ENCODE peak calls at places on chromosomes 12 and 14, in four cellular contexts. B is stomach, E is ovary, U is Peyer's patch. S is an unnamed sample.

GRCh38 chr14:95935228-95935822 is 58.7 kb downstream of the TUNAR start:
- DNase-seq in B (no peak), U (no peak), E (no peak), S (no peak)

GRCh38 chr12:29889737-29890136 is 106.0 kb upstream of the TMTC1 start:
- DNase-seq in B (peak), E (peak), U (no peak), S (no peak)

GRCh38 chr12:131941116-131941986 is 8.4 kb upstream of the EP400 start:
- DNase-seq in B (peak), E (peak), U (no peak), S (peak)

GRCh38 chr12:105444050-105444808 is 113.7 kb downstream of the C12orf75 start:
- DNase-seq in U (no peak), B (no peak), E (no peak), S (no peak)

GRCh38 chr14:23577710-23578392 is 739 bp downstream of the JPH4 start:
- DNase-seq in B (peak), E (peak), U (no peak), S (no peak)

GRCh38 chr14:63174760-63175191 is 29.5 kb upstream of the RHOJ start:
- DNase-seq in U (no peak), B (no peak), E (no peak), S (no peak)

GRCh38 chr12:57110189-57111045 is 745 bp downstream of the STAT6 start:
- DNase-seq in E (peak), B (peak), U (peak), S (peak)

GRCh38 chr12:11431486-11431885 is 36.1 kb upstream of the PRB2 start:
- DNase-seq in U (no peak), E (no peak), B (no peak), S (no peak)

GRCh38 chr12:28248555-28249127 is 58.4 kb downstream of the CCDC91 start:
- DNase-seq in B (no peak), E (no peak), U (no peak), S (no peak)

GRCh38 chr14:58944226-58944769 is 244.2 kb upstream of the DAAM1 start:
- DNase-seq in B (no peak), U (no peak), E (no peak), S (no peak)

GRCh38 chr14:25658988-25659387 is 609.0 kb upstream of the STXBP6 start:
- DNase-seq in B (no peak), E (no peak), U (no peak), S (no peak)

GRCh38 chr12:79194595-79194994 is 330.0 kb downstream of the SYT1 start:
- DNase-seq in U (no peak), B (no peak), E (no peak), S (no peak)

GRCh38 chr14:105694961-105695360 is 168.6 kb downstream of the TMEM121 start:
- DNase-seq in U (no peak), B (no peak), E (no peak), S (no peak)

GRCh38 chr14:21913759-21914158 is 240.1 kb upstream of the OR4E1 start:
- DNase-seq in U (peak), B (peak), E (no peak), S (peak)

GRCh38 chr12:130716918-130717306 is 813 bp upstream of the RIMBP2 start:
- DNase-seq in U (no peak), E (no peak), B (peak), S (no peak)

GRCh38 chr12:131832393-131833231 is 4.4 kb downstream of the MMP17 start:
- DNase-seq in E (peak), B (no peak), U (no peak), S (no peak)

GRCh38 chr14:102498005-102498677 is 11.4 kb downstream of the ANKRD9 start:
- DNase-seq in B (no peak), E (no peak), U (no peak), S (no peak)

GRCh38 chr14:44700184-44700583 is 193.1 kb upstream of the FSCB start:
- DNase-seq in U (no peak), B (no peak), E (no peak), S (no peak)

GRCh38 chr12:25942709-25943108 is 15.8 kb upstream of the RASSF8 start:
- DNase-seq in B (no peak), U (no peak), E (no peak), S (no peak)

GRCh38 chr12:32027684-32028355 is 68.6 kb downstream of the RESF1 start:
- DNase-seq in B (no peak), E (no peak), U (peak), S (no peak)

GRCh38 chr12:22738945-22739344 is 114.0 kb downstream of the ETNK1 start:
- DNase-seq in E (no peak), B (no peak), U (no peak), S (no peak)

GRCh38 chr14:89957791-89958190 is 2.1 kb downstream of the TDP1 start:
- DNase-seq in B (no peak), U (no peak), E (peak), S (no peak)

GRCh38 chr12:16763901-16764300 is 157.9 kb upstream of the LMO3 start:
- DNase-seq in E (no peak), B (no peak), U (no peak), S (no peak)

GRCh38 chr14:48936352-48936751 is 649.8 kb downstream of the RPS29 start:
- DNase-seq in E (no peak), B (no peak), U (no peak), S (no peak)

GRCh38 chr12:45773734-45774133 is 44.2 kb downstream of the ARID2 start:
- DNase-seq in B (no peak), U (no peak), E (no peak), S (no peak)

GRCh38 chr14:97218336-97218712 is 421.1 kb downstream of the VRK1 start:
- DNase-seq in E (no peak), B (no peak), U (no peak), S (no peak)

GRCh38 chr14:72256055-72256454 is 323.8 kb downstream of the RGS6 start:
- DNase-seq in B (no peak), U (no peak), E (no peak), S (no peak)

GRCh38 chr14:104687601-104688504 is 1.6 kb upstream of the INF2 start:
- DNase-seq in U (peak), B (peak), E (peak), S (peak)
- TF ChIP-seq POLR2A in U (peak), B (no peak), E (no peak), S (no peak)

GRCh38 chr12:104305349-104305748 is 1.8 kb downstream of the EID3 start:
- DNase-seq in E (no peak), B (no peak), U (no peak), S (no peak)
- H3K4me3 ChIP-seq in E (no peak), B (no peak), U (no peak), S (no peak)

GRCh38 chr14:74980746-74981661 is 21.7 kb upstream of the EIF2B2 start:
- DNase-seq in E (no peak), B (no peak), U (no peak), S (peak)
- TF ChIP-seq CTCF in E (no peak), B (no peak), U (no peak), S (no peak)

DNA sequence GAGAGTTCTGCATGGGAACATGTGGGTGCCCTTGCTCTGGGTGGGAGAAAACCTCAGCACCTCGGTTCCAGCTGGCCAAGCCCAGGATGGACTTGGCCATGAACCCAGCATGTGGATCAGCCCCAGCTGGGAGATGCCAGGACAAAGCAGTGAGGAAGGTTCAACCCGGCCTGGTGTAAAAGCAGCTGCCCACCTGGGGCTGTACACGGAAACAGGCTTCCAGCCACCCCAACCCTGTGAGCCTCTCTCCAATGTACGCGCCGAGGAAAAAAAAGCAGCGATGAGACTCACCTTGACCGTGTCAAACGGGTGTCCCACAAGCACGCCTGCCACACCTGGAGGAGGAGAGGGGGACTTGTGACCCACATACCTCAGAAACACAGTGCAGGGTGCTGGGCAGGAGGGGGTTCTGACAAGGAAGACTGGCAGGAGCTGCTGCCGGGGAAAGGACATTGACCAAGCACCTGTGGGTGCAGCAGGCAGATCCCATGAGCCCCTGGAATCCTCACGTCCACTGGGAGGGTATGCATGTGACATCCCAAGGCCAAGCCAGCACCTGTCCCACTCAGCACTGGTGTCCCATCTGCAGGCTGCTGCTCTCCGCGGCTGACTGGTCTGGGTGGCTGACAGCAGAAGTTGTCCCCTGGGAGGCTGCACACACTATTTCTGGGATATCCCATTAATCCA is 7.5 kb downstream of the SLC25A29 start:
- DNase-seq in U (no peak), E (peak), B (no peak), S (peak)
- TF ChIP-seq POLR2A in U (no peak), E (no peak), B (no peak), S (no peak)

GRCh38 chr14:66043921-66044320 is 442.2 kb upstream of the CCDC196 start:
- DNase-seq in U (no peak), B (no peak), E (no peak), S (no peak)

GRCh38 chr14:66036598-66036997 is 449.6 kb upstream of the CCDC196 start:
- DNase-seq in E (no peak), B (no peak), U (no peak), S (no peak)

GRCh38 chr14:66039495-66039894 is 446.7 kb upstream of the CCDC196 start:
- DNase-seq in B (no peak), E (no peak), U (no peak), S (no peak)

GRCh38 chr14:66037361-66037760 is 448.8 kb upstream of the CCDC196 start:
- DNase-seq in E (no peak), B (no peak), U (no peak), S (no peak)

GRCh38 chr14:66038214-66038977 is 447.8 kb upstream of the CCDC196 start:
- DNase-seq in B (no peak), U (no peak), E (no peak), S (peak)
- H3K4me3 ChIP-seq in B (no peak), U (no peak), E (no peak), S (no peak)

GRCh38 chr12:124820199-124820598 is 43.5 kb downstream of the SCARB1 start:
- DNase-seq in B (no peak), U (no peak), E (no peak), S (no peak)
- TF ChIP-seq CTCF in B (no peak), U (no peak), E (no peak), S (no peak)

GRCh38 chr14:64950889-64951288 is 8.3 kb upstream of the GPX2 start:
- DNase-seq in U (no peak), B (no peak), E (no peak), S (no peak)
- TF ChIP-seq POLR2A in U (no peak), B (no peak), E (no peak), S (no peak)

DNA sequence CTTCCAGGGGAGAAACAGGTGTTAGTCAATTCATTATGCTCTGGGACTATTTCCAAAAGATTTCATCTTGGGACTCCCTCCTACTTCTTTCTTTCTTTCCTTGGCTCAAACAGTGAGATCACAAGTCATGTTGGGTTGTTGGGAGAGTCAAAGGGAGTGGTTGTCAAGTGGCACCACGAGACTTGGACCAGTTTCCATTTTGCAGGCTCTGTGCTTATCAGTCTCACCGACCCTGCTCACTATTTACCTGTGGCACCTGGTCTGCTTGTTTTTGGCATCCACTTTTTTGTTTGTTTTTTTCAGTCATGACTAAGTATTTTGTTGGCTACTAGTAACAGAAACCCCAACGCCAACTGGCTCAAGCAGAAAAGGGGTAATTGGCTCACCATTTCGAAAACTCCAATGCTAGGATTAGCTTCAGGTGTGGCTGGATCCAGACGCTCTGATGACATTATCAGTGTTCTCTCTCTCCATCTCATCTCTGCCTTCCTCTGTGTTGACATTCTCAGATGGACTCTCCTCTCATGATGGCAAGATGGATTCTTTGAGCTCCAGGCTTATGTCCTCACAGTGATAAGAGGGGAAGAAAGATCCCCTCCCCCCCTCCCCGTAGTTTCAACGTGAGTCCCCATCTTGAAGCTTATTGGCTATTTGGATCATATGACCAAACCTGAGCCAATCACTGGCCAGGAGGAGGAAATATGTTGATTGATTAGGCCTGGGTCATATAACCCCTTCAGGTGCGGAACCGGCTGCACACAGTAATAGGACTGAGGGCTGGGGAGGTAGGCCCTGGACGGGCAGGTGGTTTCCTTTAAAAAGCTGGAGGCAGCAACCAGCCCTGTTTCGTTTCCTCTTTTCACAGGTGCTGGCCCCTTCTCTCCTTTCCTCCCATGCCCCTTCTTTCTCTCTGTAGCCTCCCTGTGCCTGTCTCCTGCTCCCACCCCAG is 84.2 kb downstream of the AACS start:
- DNase-seq in B (peak), U (peak), E (no peak), S (no peak)
- H3K4me3 ChIP-seq in B (no peak), U (no peak), E (no peak), S (no peak)

DNA sequence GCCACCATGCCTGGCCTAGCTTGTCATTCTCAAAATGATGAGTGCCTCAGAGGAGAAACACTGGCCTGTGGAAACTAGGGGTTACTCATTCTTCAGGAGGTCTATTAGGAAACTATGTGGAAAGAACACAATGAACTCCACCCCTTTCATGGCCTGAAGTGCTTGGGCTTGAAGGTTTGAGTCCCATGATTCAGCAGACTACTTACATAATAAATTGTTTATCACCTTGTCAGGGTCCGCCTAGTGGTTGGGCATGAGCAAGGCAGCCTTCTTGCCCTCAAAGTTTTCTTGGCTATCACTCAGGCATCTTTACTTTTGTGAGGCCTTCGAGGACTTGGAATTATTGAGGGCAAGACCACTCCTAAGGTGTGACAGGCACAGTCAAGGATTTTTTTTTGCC is 251.2 kb downstream of the ACSS3 start:
- DNase-seq in E (no peak), U (no peak), B (no peak), S (no peak)
- TF ChIP-seq CTCF in E (no peak), U (no peak), B (no peak), S (no peak)

S was measured in lower leg skin.